ENCODE peak calls at places on chromosomes 7 and 10, in six cellular contexts. Q is transverse colon, T is sigmoid colon, W is cardiac muscle cell, U is uterus, Z is K562. Y is an unnamed sample. For H3K27me3, the result is how much of the 10 kb centered on the place peaks cover.

GRCh38 chr7:153514006-153514405 is 538.2 kb upstream of the DPP6 start:
- DNase-seq in Q (no peak), Z (no peak), T (no peak), W (no peak), U (no peak), Y (no peak)

GRCh38 chr7:24354456-24354855 is 70.5 kb downstream of the NPY start:
- DNase-seq in T (no peak), Q (no peak), W (no peak), U (no peak), Z (no peak), Y (no peak)

GRCh38 chr7:111499027-111499426 is 63.3 kb downstream of the IMMP2L start:
- DNase-seq in U (no peak), W (peak), Z (peak), Q (no peak), T (no peak), Y (no peak)

GRCh38 chr10:95247200-95247880 is 43.5 kb downstream of the PDLIM1 start:
- DNase-seq in Z (no peak), U (no peak), Q (no peak), W (peak), T (no peak), Y (no peak)

GRCh38 chr7:77935652-77936348 is 137.2 kb downstream of the PHTF2 start:
- DNase-seq in T (no peak), U (no peak), Z (no peak), W (peak), Q (no peak), Y (no peak)

GRCh38 chr10:109866168-109866994 is 56.9 kb downstream of the XPNPEP1 start:
- DNase-seq in T (no peak), Q (no peak), U (no peak), Z (peak), W (peak), Y (peak)

GRCh38 chr7:22726345-22726848 is 603 bp upstream of the IL6 start:
- DNase-seq in Z (peak), W (peak), U (peak), T (peak), Q (peak), Y (peak)

GRCh38 chr7:116592445-116592844 is 67.6 kb downstream of the CAV1 start:
- DNase-seq in T (no peak), Q (peak), Z (peak), U (no peak), W (no peak), Y (no peak)

GRCh38 chr10:28577506-28577905 is 44.6 kb downstream of the WAC start:
- DNase-seq in T (no peak), U (no peak), Z (no peak), Q (no peak), W (no peak), Y (no peak)

GRCh38 chr7:150444674-150445365 is 5.6 kb upstream of the GIMAP8 start:
- DNase-seq in Z (no peak), W (no peak), T (no peak), Q (no peak), U (no peak), Y (no peak)

GRCh38 chr7:43553999-43554398 is 28.9 kb upstream of the STK17A start:
- DNase-seq in U (no peak), W (peak), T (no peak), Z (no peak), Q (no peak), Y (no peak)

GRCh38 chr7:19117870-19118608 is 603 bp upstream of the TWIST1 start:
- DNase-seq in U (no peak), W (peak), Q (no peak), T (peak), Z (no peak), Y (no peak)

GRCh38 chr10:12350167-12350872 is 973 bp downstream of the CAMK1D start:
- DNase-seq in Q (peak), Z (no peak), W (peak), U (no peak), T (peak), Y (peak)

GRCh38 chr7:137987968-137988367 is 13.9 kb downstream of the CREB3L2 start:
- DNase-seq in W (no peak), Q (peak), T (no peak), U (no peak), Z (no peak), Y (no peak)

GRCh38 chr7:20786779-20787651 is at the start of gene SP8:
- DNase-seq in Z (peak), Q (no peak), W (no peak), U (no peak), T (no peak), Y (peak)

GRCh38 chr7:130297628-130298027 is 4.7 kb downstream of the CPA4 start:
- DNase-seq in U (no peak), W (no peak), T (no peak), Q (no peak), Z (no peak), Y (no peak)

GRCh38 chr10:52486840-52487611 is 172.9 kb downstream of the DKK1 start:
- DNase-seq in W (peak), T (no peak), U (no peak), Q (no peak), Z (no peak), Y (no peak)

GRCh38 chr10:97123713-97124112 is 62.0 kb downstream of the SLIT1 start:
- DNase-seq in T (peak), W (no peak), U (no peak), Z (no peak), Q (no peak), Y (no peak)

GRCh38 chr7:11548532-11548931 is 283.5 kb downstream of the THSD7A start:
- DNase-seq in W (no peak), Z (no peak), T (no peak), Q (no peak), U (no peak), Y (no peak)

GRCh38 chr10:43308986-43309385 is 42.1 kb upstream of the RASGEF1A start:
- DNase-seq in W (peak), T (peak), Z (no peak), Q (no peak), U (no peak), Y (no peak)

GRCh38 chr10:7763929-7764328 is 23.9 kb downstream of the KIN start:
- DNase-seq in Z (peak), T (no peak), U (no peak), Q (no peak), W (peak), Y (no peak)

GRCh38 chr10:114711487-114712250 is 53.6 kb upstream of the ABLIM1 start:
- DNase-seq in T (no peak), W (no peak), Z (no peak), Q (no peak), U (no peak), Y (no peak)

GRCh38 chr10:117546020-117546629 is 3.6 kb downstream of the EMX2 start:
- DNase-seq in U (no peak), T (no peak), W (no peak), Z (no peak), Q (no peak), Y (no peak)

GRCh38 chr7:155455776-155456516 is 2.0 kb upstream of the EN2 start:
- DNase-seq in W (no peak), U (no peak), Z (no peak), Q (no peak), T (no peak), Y (no peak)

GRCh38 chr10:78443900-78444571 is 410.4 kb downstream of the RPS24 start:
- DNase-seq in T (peak), U (no peak), Q (no peak), W (no peak), Z (no peak), Y (no peak)

GRCh38 chr10:24826022-24826421 is 102.3 kb upstream of the ARHGAP21 start:
- DNase-seq in W (peak), U (no peak), Q (no peak), T (no peak), Z (no peak), Y (no peak)

GRCh38 chr7:55100172-55100961 is 81.5 kb downstream of the EGFR start:
- DNase-seq in T (peak), W (no peak), Z (no peak), U (peak), Q (peak), Y (peak)

GRCh38 chr10:58335306-58336005 is 650 bp downstream of the UBE2D1 start:
- DNase-seq in U (no peak), T (peak), Z (peak), W (peak), Q (peak), Y (peak)

GRCh38 chr7:129828989-129829676 is 123.6 kb downstream of the UBE2H start:
- DNase-seq in Q (no peak), Z (no peak), U (no peak), T (no peak), W (no peak), Y (no peak)

GRCh38 chr7:867406-868188 is 8.8 kb upstream of the GET4 start:
- DNase-seq in Q (peak), T (peak), U (peak), Z (no peak), W (no peak), Y (no peak)

GRCh38 chr7:134820778-134821177 is 41.3 kb downstream of the CALD1 start:
- DNase-seq in Q (no peak), W (no peak), U (no peak), Z (no peak), T (no peak), Y (no peak)

GRCh38 chr7:128937647-128938523 is at the start of gene IRF5:
- DNase-seq in U (no peak), Q (peak), Z (no peak), W (no peak), T (peak), Y (no peak)

GRCh38 chr7:159015894-159016410 is 128.7 kb downstream of the VIPR2 start:
- DNase-seq in W (no peak), T (no peak), U (no peak), Z (no peak), Q (no peak), Y (no peak)

GRCh38 chr10:88810196-88810961 is 7.8 kb downstream of the LIPM start:
- DNase-seq in Q (no peak), Z (peak), T (no peak), W (peak), U (no peak), Y (peak)

GRCh38 chr7:149855368-149856305 is 17.5 kb downstream of the ZNF862 start:
- DNase-seq in Q (no peak), W (peak), Z (peak), U (no peak), T (peak), Y (no peak)

GRCh38 chr10:88980247-88980646 is 10.4 kb upstream of the FAS start:
- DNase-seq in U (no peak), T (no peak), W (no peak), Q (no peak), Z (no peak), Y (no peak)

GRCh38 chr10:15690031-15690430 is 29.7 kb downstream of the ITGA8 start:
- DNase-seq in Z (no peak), T (no peak), W (no peak), U (no peak), Q (no peak), Y (no peak)
- H3K27me3 ChIP-seq in Z (under half), T (under half), W (under half), U (under half), Q (under half), Y (under half)

DNA sequence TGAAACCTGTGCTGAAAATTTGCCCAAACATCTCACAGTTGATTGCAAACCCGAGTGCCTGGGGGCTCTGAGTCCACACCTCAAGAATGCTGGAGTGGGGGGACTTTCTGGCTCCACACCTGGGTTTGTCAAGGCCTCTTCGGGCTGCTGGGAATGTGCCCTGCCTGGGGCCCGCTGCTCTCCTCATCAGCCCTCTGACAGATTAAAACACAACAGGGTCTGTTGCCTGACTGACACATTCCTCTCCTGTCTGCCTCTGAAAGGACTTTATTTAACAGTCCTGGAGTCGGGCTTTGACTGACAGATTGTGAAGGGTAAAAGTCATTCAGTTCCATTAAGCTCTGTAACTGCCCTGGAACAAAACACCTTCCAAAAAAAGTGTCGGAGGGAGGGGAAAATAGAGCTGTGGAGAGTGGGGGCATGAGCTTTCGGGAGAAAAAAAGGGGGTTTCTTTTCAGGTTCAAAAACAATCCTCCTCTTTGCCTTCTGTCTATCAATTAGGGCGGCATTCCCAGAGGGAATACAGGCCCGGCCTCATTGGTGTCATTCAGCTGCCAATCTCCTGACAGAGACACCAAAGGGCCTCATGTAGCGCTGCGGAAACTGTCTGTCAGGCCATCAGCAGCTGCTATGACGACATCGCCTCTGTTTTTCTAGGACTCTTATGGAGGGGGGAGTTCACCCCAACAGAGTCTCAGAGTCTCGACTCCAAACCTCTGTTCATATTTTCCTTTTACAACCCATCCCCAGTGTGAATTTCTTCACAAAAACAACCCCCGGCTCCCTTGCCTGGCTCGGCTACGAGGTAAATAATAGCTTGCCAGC is 398.8 kb upstream of the NFE2L3 start:
- DNase-seq in U (no peak), W (no peak), Q (no peak), T (no peak), Z (no peak), Y (no peak)
- H3K27me3 ChIP-seq in U (under half), W (under half), Q (under half), T (under half), Z (under half), Y (under half)

DNA sequence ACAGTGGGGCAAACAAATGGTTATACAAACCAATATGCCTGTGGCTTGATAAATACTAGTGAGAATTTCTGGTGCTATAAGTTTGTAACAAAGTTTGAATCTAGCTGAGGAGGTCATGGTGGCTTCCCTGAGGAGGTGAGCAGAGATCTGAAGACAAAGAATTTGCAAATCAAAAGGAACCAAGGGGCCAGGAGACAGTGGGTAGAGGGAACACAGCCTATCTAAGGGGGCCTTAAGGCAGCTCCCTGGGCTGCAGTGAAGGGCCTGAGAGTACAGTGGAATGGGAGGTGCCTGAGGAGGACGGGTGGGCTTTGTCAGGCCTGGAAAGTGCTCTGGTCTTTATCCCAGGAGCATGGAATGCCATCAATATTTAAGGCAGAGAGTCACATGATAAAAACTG is 21.8 kb downstream of the RNF133 start:
- DNase-seq in Z (no peak), T (no peak), Q (no peak), W (no peak), U (no peak), Y (no peak)
- H3K27me3 ChIP-seq in Z (under half), T (under half), Q (under half), W (under half), U (under half), Y (under half)

DNA sequence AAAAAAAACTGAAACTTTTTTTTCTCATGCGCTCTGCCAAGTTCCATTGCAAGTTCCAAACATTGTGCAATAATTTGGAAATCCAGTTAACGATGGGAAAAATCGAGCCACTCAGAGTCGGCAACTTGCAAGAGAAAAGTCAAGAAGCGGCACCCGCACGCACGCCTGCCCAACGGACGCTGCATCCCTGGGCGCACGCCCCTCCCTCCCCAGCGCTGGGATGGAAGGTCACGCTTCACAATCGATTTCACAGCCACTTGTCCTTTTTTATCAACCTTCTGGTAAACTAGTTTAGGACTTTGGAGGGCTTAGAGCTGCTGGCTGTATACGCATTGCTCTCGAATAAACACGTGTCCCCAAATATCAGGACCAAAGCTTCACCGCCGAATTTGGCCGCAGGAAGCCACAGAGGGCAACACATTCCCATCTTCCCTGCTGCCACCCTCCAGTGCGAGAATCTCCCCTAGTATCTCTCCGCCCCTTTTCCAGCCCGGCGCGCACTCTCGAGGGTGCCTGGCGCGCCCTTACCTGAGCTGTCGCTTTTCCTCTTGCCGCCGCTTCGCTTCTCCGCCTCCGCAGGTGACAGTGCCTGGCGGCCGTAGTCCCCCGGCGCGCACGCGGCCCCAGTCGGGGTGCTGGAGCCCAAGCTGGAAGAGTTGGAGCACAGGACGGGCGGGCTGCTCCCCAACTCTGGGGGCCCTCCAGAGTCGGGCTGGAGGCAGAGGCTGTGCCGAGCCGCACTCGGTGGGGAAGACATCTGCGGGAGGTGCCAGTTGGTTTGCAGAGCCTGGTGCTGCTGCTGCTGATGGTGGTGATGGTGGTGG is 913 bp downstream of the MEOX2 start:
- DNase-seq in T (peak), Z (no peak), U (peak), Q (no peak), W (peak), Y (no peak)
- H3K27me3 ChIP-seq in T (under half), Z (under half), U (under half), Q (half or more), W (half or more), Y (half or more)

DNA sequence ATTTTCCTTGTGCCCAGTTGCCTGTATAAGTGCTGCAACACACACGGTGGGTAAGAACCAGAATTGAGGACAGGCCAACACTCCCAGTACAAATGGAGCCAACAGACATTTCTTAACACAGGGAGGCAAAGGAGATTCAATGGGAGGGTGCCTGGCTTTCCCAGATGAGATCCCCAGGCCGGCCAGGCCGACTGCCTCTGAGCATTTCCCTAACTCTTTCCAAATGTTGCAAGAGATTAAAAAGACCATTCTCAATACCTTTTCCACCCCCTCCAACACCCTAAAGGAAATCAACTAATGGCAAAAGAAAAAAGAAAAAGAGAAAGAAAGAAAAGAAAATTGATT is 3.9 kb downstream of the HOXA11 start:
- DNase-seq in Q (peak), U (peak), W (no peak), Z (no peak), T (peak), Y (no peak)
- H3K27me3 ChIP-seq in Q (under half), U (under half), W (half or more), Z (half or more), T (under half), Y (half or more)

DNA sequence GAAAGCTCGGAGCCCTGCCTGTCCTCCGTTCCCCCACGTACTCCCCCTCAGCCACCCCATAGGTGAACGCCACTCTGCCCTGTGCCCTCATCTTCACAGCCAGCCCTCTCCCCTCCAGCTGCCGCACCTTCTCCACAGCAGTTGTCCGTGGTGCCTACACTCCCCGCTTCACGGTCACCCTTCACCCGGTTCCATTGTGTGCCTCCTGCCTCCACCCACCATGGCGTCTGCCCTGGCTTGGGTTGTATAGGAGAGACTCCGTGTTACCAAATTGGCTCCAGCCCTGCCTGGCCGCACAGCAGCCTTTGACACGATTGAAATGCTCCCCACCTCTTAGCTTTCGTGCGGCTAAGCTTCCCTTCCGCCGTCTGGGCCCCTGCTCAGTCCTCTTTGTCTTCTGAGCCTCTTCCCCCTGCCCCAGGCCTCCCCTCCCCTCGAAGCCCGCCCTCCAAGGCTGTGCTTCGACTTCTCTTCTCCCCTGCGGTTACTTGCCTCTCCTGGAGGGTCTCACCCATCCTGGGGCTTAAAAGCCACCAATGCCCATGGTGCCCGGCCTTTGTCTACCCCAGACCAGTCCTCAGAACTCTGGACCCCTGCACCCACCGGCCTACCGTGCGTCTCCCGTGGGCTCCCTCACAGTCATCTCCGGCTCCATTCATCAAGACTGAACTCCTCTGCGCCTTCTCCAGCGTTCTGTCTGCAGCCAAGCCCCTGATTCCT is 18.4 kb upstream of the NODAL start:
- DNase-seq in W (no peak), U (no peak), Z (no peak), Q (no peak), T (no peak), Y (no peak)
- H3K27me3 ChIP-seq in W (half or more), U (under half), Z (half or more), Q (under half), T (under half), Y (under half)

GRCh38 chr10:84784749-84785148 is 456.4 kb downstream of the CCSER2 start:
- DNase-seq in Z (no peak), Q (no peak), U (no peak), T (no peak), W (no peak), Y (no peak)

GRCh38 chr10:84783909-84784308 is 455.5 kb downstream of the CCSER2 start:
- DNase-seq in U (no peak), W (no peak), T (no peak), Q (no peak), Z (no peak), Y (no peak)

GRCh38 chr10:84789050-84789449 is 460.7 kb downstream of the CCSER2 start:
- DNase-seq in T (no peak), Z (no peak), W (no peak), U (no peak), Q (no peak), Y (no peak)

DNA sequence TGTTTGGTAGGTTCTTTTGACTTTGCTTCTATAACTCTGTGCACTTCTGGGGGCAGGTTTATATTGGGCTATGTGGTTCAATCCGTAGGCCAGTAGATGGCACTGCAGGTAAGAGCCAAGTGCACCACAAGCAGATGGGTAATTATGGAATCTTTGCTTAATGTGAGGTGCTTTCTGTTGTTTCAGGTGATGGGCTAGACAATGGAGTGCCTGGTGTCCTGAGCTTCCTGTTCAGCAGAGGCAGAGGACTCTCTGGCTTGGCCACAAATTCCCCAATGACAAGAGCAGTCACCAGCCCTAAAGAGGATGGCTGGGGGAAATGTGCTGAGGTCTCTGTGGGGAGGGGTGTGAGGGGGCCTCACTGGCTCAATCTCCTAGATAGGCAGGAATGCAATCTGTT is 455.0 kb downstream of the CCSER2 start:
- DNase-seq in W (peak), T (no peak), U (no peak), Z (peak), Q (no peak), Y (peak)
- H3K27me3 ChIP-seq in W (under half), T (under half), U (under half), Z (under half), Q (under half), Y (under half)

Y was measured in BE2C.